ENCODE peak calls at places on chromosomes 7 and 10, in six cellular contexts. X, F, Y, R, E and G are unnamed samples. For H3K9me3, the result is how much of the 10 kb centered on the place peaks cover.

GRCh38 chr7:114081606-114082425 is 163.0 kb upstream of the PPP1R3A start:
- DNase-seq in R (peak), E (no peak), F (no peak), Y (peak), X (no peak), G (no peak)

GRCh38 chr10:23694921-23695824 is 256.3 kb downstream of the OTUD1 start:
- DNase-seq in R (no peak), Y (no peak), X (no peak), F (no peak), E (no peak), G (no peak)

GRCh38 chr10:121525276-121526039 is 72.8 kb downstream of the FGFR2 start:
- DNase-seq in F (no peak), E (peak), X (no peak), Y (no peak), R (no peak), G (peak)

GRCh38 chr7:6248581-6248980 is 23.8 kb downstream of the CYTH3 start:
- DNase-seq in Y (no peak), X (no peak), R (no peak), F (no peak), E (no peak), G (no peak)

GRCh38 chr7:88344956-88345832 is 38.5 kb upstream of the STEAP4 start:
- DNase-seq in F (peak), Y (peak), E (no peak), R (peak), X (peak), G (no peak)

GRCh38 chr10:30581779-30582380 is 47.7 kb downstream of the LYZL2 start:
- DNase-seq in Y (peak), F (no peak), R (no peak), E (no peak), X (no peak), G (no peak)

GRCh38 chr7:132577206-132578049 is 1.2 kb upstream of the PLXNA4 start:
- DNase-seq in Y (no peak), F (no peak), E (peak), R (peak), X (no peak), G (no peak)

GRCh38 chr7:44881610-44882009 is 3.7 kb downstream of the PURB start:
- DNase-seq in R (no peak), X (no peak), E (no peak), Y (no peak), F (no peak), G (no peak)

GRCh38 chr7:36278767-36279171 is 110.9 kb upstream of the ANLN start:
- DNase-seq in Y (no peak), F (peak), E (peak), R (peak), X (no peak), G (no peak)

GRCh38 chr10:36880898-36881297 is 244.5 kb upstream of the ANKRD30A start:
- DNase-seq in R (no peak), E (no peak), F (no peak), Y (no peak), X (no peak), G (no peak)

GRCh38 chr7:45582868-45583277 is 8.7 kb downstream of the ADCY1 start:
- DNase-seq in Y (no peak), X (peak), F (peak), R (peak), E (no peak), G (peak)

GRCh38 chr10:85919358-85920022 is 447.1 kb downstream of the GRID1 start:
- DNase-seq in Y (no peak), F (no peak), R (no peak), X (no peak), E (peak), G (no peak)

GRCh38 chr10:30435068-30435422 is 1.1 kb downstream of the MAP3K8 start:
- DNase-seq in E (no peak), F (no peak), R (peak), Y (no peak), X (peak), G (peak)

GRCh38 chr7:147658392-147658791 is 932.2 kb upstream of the C7orf33 start:
- DNase-seq in R (no peak), Y (no peak), X (no peak), E (no peak), F (no peak), G (no peak)

GRCh38 chr10:19570143-19570542 is 246.1 kb upstream of the PLXDC2 start:
- DNase-seq in X (no peak), F (no peak), R (no peak), Y (no peak), E (no peak), G (no peak)

GRCh38 chr7:28750981-28751380 is 207.1 kb downstream of the TRIL start:
- DNase-seq in Y (no peak), R (no peak), E (no peak), X (no peak), F (no peak), G (no peak)

GRCh38 chr10:18594574-18595156 is 56.7 kb downstream of the NSUN6 start:
- DNase-seq in F (no peak), E (no peak), Y (no peak), R (no peak), X (no peak), G (no peak)

GRCh38 chr10:124212702-124213101 is 119.3 kb upstream of the CHST15 start:
- DNase-seq in X (no peak), E (no peak), F (no peak), Y (no peak), R (no peak), G (no peak)

GRCh38 chr10:47340613-47341170 is 7.5 kb upstream of the RBP3 start:
- DNase-seq in E (no peak), X (peak), R (no peak), Y (peak), F (peak), G (peak)

GRCh38 chr7:142905759-142906158 is 20.2 kb upstream of the TRPV6 start:
- DNase-seq in F (no peak), X (no peak), Y (no peak), E (no peak), R (no peak), G (no peak)

GRCh38 chr10:91642831-91643692 is 10.2 kb upstream of the PPP1R3C start:
- DNase-seq in F (no peak), R (no peak), Y (no peak), E (no peak), X (no peak), G (no peak)

DNA sequence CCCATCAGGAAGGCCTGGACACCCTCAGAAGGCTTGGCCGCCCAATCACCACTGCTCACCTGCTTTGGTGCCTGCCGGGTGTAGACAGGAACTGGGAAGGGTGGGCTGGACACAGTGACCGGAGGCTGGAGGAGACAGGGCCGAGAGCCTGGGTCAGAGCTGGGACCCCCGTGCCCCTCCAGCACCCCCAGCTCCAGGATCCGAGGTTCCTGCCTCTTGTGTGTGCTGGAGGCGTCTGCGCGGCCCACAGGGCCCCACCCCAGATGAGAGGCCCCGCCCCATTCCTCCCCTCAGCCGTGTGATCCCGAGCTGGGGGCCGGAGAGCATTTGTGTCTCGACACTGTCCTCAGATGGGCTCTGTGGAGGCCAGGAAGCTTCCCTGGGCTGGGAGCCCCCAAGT is 9.4 kb downstream of the ADAM8 start:
- DNase-seq in F (no peak), R (no peak), X (no peak), E (no peak), Y (no peak), G (no peak)
- TF ChIP-seq POLR2A in F (no peak), R (no peak), X (no peak), E (no peak), Y (no peak), G (no peak)

DNA sequence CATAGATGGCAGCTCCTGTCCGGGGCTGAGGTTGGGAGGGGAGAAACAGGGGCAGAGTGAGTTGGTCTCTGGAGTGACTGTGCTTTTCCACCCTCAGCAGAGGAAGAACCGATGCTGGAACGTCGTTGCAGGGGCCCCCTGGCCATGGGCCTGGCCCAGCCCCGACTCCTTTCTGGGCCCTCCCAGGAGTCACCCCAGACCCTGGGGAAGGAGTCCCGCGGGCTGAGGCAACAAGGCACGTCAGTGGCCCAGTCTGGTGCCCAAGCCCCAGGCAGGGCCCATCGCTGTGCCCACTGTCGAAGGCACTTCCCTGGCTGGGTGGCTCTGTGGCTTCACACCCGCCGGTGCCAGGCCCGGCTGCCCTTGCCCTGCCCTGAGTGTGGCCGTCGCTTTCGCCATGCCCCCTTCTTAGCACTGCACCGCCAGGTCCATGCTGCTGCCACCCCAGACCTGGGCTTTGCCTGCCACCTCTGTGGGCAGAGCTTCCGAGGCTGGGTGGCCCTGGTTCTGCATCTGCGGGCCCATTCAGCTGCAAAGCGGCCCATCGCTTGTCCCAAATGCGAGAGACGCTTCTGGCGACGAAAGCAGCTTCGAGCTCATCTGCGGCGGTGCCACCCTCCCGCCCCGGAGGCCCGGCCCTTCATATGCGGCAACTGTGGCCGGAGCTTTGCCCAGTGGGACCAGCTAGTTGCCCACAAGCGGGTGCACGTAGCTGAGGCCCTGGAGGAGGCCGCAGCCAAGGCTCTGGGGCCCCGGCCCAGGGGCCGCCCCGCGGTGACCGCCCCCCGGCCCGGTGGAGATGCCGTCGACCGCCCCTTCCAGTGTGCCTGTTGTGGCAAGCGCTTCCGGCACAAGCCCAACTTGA is 2.7 kb downstream of the REPIN1 start:
- DNase-seq in Y (no peak), E (no peak), F (peak), R (peak), X (peak), G (no peak)
- TF ChIP-seq POLR2AphosphoS5 in Y (no peak), E (no peak), F (no peak), R (no peak), X (peak), G (no peak)

GRCh38 chr10:94626476-94626875 is 57.1 kb upstream of the CYP2C18 start:
- DNase-seq in X (no peak), Y (no peak), E (no peak), F (no peak), R (no peak), G (no peak)
- H3K9me3 ChIP-seq in X (under half), Y (under half), E (under half), F (under half), R (under half), G (under half)

GRCh38 chr7:150380463-150380862 is 1.3 kb downstream of the ZNF775 start:
- DNase-seq in Y (no peak), E (no peak), F (no peak), R (peak), X (no peak), G (no peak)

GRCh38 chr7:150377116-150377979 is 1.8 kb upstream of the ZNF775 start:
- DNase-seq in E (no peak), R (no peak), Y (no peak), X (no peak), F (no peak), G (no peak)

GRCh38 chr7:150378115-150378852 is 846 bp upstream of the ZNF775 start:
- DNase-seq in F (no peak), X (peak), Y (peak), E (peak), R (peak), G (peak)

GRCh38 chr7:150379590-150380379 is 655 bp downstream of the ZNF775 start:
- DNase-seq in F (no peak), R (peak), X (no peak), E (no peak), Y (no peak), G (no peak)

DNA sequence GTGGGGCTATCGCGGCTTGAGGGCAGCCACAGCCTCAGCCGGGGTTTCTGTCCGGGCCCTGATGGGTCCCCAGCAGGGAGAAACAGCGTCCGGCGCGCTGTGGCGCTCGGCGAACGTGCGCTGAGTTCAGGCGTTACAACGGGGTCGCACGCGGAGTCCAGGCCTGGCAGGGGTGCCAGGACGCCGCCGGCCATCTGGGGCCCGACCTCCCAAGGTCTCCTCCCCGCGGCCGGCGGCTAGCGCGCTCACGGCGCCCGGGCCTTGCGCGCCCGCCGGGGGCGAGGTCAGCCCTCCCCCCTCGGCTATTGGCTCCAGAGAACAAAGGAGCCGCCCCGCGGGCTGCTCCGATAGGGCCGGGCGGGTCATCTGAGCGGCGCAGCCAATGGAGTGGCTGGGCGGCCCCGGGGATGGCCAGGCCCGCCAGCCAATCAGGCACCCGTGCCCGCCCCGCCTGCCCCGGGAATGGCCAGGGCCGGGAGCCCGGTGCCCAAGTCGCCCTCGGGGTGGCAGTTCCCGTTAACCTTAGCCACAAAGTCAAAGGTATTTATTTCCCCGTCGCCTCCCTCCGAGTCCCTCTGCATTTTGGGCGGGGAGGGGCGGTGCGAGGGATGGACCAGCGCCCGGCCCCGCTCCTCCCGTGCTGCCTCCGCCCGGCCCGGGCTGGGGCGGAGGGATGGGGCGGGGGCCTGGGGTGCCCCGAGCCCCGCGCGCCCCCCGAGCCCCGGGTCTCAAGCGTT is at the start of gene ZNF775:
- DNase-seq in X (peak), Y (peak), E (peak), F (peak), R (peak), G (peak)
- TF ChIP-seq POLR2A in X (peak), Y (peak), E (peak), F (peak), R (peak), G (peak)

DNA sequence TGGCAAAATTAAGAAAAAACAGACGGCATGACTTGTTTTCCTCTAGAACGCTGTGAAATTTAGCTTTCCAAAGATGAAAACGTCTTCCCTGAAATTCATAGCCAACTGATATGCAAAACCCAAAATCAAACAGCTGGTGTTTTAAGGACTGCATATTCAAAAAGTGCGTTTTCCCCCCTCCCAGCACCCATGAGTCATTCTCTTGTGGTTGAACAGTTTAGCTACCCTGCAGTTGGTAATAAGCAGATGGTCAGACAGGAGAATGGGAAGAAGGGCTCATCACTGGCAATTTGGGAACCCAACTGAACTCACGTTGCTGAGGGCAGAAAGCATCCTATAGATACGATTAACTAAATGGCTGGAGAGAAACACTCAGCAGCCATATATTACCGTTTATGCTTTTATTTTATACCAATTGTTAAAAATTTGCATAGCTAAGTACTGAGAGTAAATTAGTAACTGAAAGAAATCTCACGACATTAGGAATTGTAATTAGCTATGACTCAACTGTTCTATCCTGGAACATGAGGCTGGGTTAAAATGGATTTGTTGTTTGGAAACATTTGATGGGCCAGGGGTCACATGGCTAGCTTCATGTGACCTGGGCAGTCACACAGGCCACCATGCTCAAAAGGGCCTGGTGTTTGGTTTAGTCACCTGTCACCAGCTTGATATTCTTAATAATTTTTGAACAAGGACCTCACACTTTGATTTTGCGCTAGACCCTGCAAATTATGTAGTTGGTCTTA is 343.1 kb downstream of the PHTF2 start:
- DNase-seq in E (no peak), X (no peak), R (no peak), Y (no peak), F (no peak), G (no peak)
- TF ChIP-seq POLR2AphosphoS5 in E (no peak), X (no peak), R (no peak), Y (no peak), F (no peak), G (no peak)